ENCODE peak calls at places on chromosomes 2 and 18, in four cellular contexts. J is K562, E is H1, A is GM12878. T is an unnamed sample.

GRCh38 chr18:38706373-38706772 is 1140.8 kb upstream of the CELF4 start:
- DNase-seq in A (no peak), E (no peak), J (no peak), T (no peak)

GRCh38 chr2:29475446-29476006 is 360.3 kb downstream of the CLIP4 start:
- DNase-seq in J (no peak), E (no peak), A (no peak), T (no peak)

GRCh38 chr2:19577668-19578067 is 219.2 kb upstream of the OSR1 start:
- DNase-seq in J (no peak), A (no peak), E (no peak), T (peak)

GRCh38 chr2:209383212-209383611 is 40.6 kb upstream of the MAP2 start:
- DNase-seq in J (no peak), E (no peak), A (no peak), T (peak)

GRCh38 chr2:43018179-43019024 is 208.0 kb downstream of the ZFP36L2 start:
- DNase-seq in E (no peak), A (no peak), J (peak), T (peak)

GRCh38 chr2:49261021-49261538 is 106.8 kb upstream of the FSHR start:
- DNase-seq in A (no peak), E (no peak), J (no peak), T (no peak)

GRCh38 chr18:21740724-21741510 is at the start of gene MIB1:
- DNase-seq in A (peak), E (peak), J (peak), T (peak)

GRCh38 chr2:75564026-75564688 is 3.4 kb upstream of the EVA1A start:
- DNase-seq in A (no peak), J (no peak), E (no peak), T (no peak)

GRCh38 chr2:20916604-20917286 is 93.8 kb upstream of the LDAH start:
- DNase-seq in J (peak), A (no peak), E (no peak), T (peak)

GRCh38 chr2:196225213-196225612 is 53.8 kb upstream of the STK17B start:
- DNase-seq in J (no peak), E (no peak), A (no peak), T (peak)

GRCh38 chr18:63590368-63590767 is 3.2 kb downstream of the SERPINB13 start:
- DNase-seq in J (no peak), E (no peak), A (no peak), T (no peak)
- TF ChIP-seq CHD1 in J (no peak), E (no peak), A (no peak), T (no peak)

DNA sequence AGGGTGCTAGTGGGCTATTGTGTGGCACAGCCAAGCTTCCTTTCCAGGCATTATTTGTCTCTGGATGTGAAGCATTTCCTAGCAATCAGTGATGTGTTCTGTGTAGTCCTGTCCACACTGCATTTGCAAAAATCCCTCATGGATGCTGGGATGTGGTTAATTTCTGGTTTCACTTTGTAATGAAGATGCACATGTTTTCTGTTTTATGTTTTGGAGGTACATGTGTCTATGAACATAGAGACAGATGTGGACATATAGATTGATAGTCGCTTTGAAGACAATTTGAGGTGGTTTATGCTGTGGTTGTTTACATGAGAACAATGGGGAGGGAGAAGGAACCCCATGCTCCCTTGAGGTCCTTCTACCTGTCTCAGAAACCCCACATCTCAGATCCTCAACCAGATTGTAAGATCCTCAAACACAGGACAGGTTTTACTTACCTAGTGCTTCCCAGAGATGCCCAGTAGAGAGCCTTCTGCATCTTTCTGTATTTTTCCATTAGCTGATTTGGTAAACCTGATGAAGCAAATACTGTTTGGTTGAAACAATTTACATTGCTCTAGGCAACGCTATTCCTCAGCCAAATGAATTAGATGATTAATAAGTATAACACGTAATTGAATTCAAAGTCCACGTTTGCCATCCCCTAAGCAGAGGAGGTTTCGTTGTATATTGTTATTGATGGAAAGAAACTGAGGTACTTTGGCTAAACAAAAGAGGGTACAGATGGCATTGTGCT is 204.4 kb downstream of the SPP2 start:
- DNase-seq in A (no peak), J (no peak), E (no peak), T (no peak)
- TF ChIP-seq CHD1 in A (no peak), J (no peak), E (no peak), T (no peak)

GRCh38 chr2:171712051-171712450 is 24.8 kb downstream of the DYNC1I2 start:
- DNase-seq in E (no peak), J (no peak), A (no peak), T (peak)
- TF ChIP-seq CHD1 in E (no peak), J (no peak), A (no peak), T (no peak)

DNA sequence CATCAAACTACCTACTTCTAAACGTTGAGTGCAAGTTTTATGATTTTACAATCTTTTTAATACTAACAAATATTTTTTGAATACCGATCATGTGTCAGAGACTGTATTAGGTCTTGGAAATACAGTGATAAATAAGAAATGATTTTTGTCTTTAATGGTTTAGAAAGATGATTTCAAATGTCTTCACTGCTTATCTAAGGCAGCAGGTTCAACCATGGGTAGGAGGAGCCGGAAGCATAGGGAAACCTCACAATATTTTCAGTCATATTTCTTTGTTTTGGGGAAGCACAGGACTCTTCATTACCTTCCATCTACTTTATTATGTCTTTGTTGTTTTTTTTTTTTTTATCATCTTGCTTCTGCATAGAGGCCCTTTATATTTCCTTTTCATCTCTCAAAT is 165.2 kb upstream of the EPC2 start:
- DNase-seq in E (no peak), J (no peak), A (no peak), T (no peak)
- TF ChIP-seq CHD1 in E (no peak), J (no peak), A (no peak), T (no peak)

GRCh38 chr2:175143678-175144077 is 24.3 kb downstream of the ATF2 start:
- DNase-seq in J (no peak), A (no peak), E (no peak), T (no peak)
- TF ChIP-seq CHD1 in J (no peak), A (no peak), E (no peak), T (no peak)

DNA sequence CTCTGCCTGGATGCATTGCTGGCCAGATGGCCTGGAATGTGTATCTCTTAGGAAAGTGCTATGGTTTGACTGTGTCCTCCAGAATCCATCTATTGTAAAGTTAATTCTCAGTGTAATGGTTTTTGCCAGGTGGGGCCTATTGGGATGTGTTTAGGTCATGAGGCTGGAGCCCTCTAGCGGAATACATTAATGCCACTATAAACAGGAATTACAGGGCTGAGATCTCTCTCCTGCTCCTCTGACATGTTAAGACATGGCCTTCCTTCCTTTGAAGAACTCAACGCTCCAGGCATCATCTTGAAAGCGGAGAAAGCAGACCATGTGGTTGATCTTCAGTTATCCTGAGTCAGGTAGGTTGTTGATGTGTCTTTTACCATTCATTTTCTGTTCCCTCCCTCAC is 276.4 kb downstream of the RPIA start:
- DNase-seq in E (no peak), J (peak), A (no peak), T (no peak)
- TF ChIP-seq CHD1 in E (no peak), J (no peak), A (no peak), T (no peak)

DNA sequence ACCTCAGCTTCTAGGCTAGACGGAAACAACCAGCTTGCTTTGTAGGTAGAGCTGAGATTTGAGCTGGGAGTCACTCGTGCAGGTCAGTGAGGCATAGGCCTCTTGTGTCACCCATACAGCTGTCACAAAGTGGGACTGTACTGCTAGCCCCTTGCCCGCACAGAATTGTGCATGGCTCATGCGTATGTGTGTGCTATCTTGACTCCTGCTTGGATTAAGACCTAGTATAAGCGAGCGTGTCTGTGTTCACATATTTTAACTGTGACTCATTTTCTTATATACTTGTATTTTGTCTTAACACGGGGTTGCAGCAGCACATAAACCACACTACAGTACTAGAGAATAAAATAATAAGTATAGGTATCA is 20.1 kb downstream of the CEP68 start:
- DNase-seq in J (no peak), A (no peak), E (no peak), T (peak)
- TF ChIP-seq CHD1 in J (no peak), A (no peak), E (no peak), T (no peak)

GRCh38 chr2:15117409-15118030 is 443.6 kb downstream of the NBAS start:
- DNase-seq in A (no peak), J (no peak), E (no peak), T (no peak)
- TF ChIP-seq CHD1 in A (no peak), J (no peak), E (no peak), T (no peak)

GRCh38 chr2:229150317-229150716 is 120.8 kb downstream of the PID1 start:
- DNase-seq in J (no peak), A (no peak), E (no peak), T (no peak)
- TF ChIP-seq CHD1 in J (no peak), A (no peak), E (no peak), T (no peak)

GRCh38 chr18:47100214-47100831 is 50.0 kb downstream of the HDHD2 start:
- DNase-seq in E (peak), J (peak), A (no peak), T (peak)
- TF ChIP-seq CHD1 in E (no peak), J (no peak), A (no peak), T (no peak)

T was measured in IMR-90.